ENCODE peak calls at places on chromosome 10, in eight cellular contexts. S is coronary artery, A is HFF-Myc, R is psoas muscle, K is astrocyte of the spinal cord, U is A549, C is lung, F is body of pancreas. X is an unnamed sample.

GRCh38 chr10:91575044-91575610 is 57.7 kb downstream of the PPP1R3C start:
- DNase-seq in U (no peak), S (no peak), C (no peak), A (no peak), R (no peak), F (no peak), K (no peak), X (no peak)

GRCh38 chr10:44651834-44652233 is 259.3 kb upstream of the TMEM72 start:
- DNase-seq in A (no peak), R (peak), K (no peak), S (no peak), F (no peak), C (no peak), U (no peak), X (no peak)

GRCh38 chr10:92627845-92628480 is 35.0 kb downstream of the KIF11 start:
- DNase-seq in C (no peak), K (peak), R (no peak), S (no peak), A (no peak), U (peak), F (no peak), X (peak)

GRCh38 chr10:28503114-28503513 is 29.8 kb upstream of the WAC start:
- DNase-seq in U (no peak), C (peak), S (no peak), R (no peak), F (peak), A (peak), K (peak), X (peak)

GRCh38 chr10:32953277-32953927 is 4.6 kb downstream of the ITGB1 start:
- DNase-seq in K (no peak), R (no peak), S (no peak), U (peak), A (no peak), F (peak), C (no peak), X (no peak)

GRCh38 chr10:125720002-125720382 is 483 bp downstream of the EDRF1 start:
- DNase-seq in A (no peak), U (no peak), C (no peak), S (no peak), K (peak), R (no peak), F (no peak), X (peak)

GRCh38 chr10:49243139-49243538 is 54.9 kb upstream of the TMEM273 start:
- DNase-seq in U (no peak), A (no peak), K (no peak), C (no peak), F (no peak), R (no peak), S (no peak), X (no peak)

GRCh38 chr10:104300736-104301292 is 31.8 kb downstream of the GSTO2 start:
- DNase-seq in S (peak), C (no peak), F (peak), R (peak), U (peak), K (peak), A (peak), X (peak)

GRCh38 chr10:36366843-36367242 is 724.7 kb upstream of the FZD8 start:
- DNase-seq in U (no peak), F (no peak), C (no peak), R (no peak), K (peak), A (no peak), S (no peak), X (no peak)

GRCh38 chr10:109327266-109327665 is 596.0 kb downstream of the XPNPEP1 start:
- DNase-seq in U (no peak), F (no peak), C (no peak), S (no peak), K (no peak), R (no peak), A (no peak), X (no peak)

GRCh38 chr10:109027534-109028185 is 895.7 kb downstream of the XPNPEP1 start:
- DNase-seq in C (no peak), F (no peak), R (no peak), A (no peak), K (no peak), U (no peak), S (no peak), X (no peak)

GRCh38 chr10:3782099-3782455 is 2.9 kb downstream of the KLF6 start:
- DNase-seq in C (no peak), S (no peak), A (no peak), K (no peak), U (no peak), F (peak), R (no peak), X (peak)

GRCh38 chr10:132684164-132684891 is 101.6 kb downstream of the NKX6-2 start:
- DNase-seq in S (peak), F (peak), R (peak), U (no peak), A (no peak), K (peak), C (no peak), X (peak)

GRCh38 chr10:87818505-87819273 is 663 bp upstream of the ATAD1 start:
- DNase-seq in F (peak), R (no peak), A (no peak), K (peak), S (no peak), U (peak), C (peak), X (peak)

GRCh38 chr10:92880233-92880861 is 32.0 kb downstream of the EXOC6 start:
- DNase-seq in U (peak), S (no peak), K (peak), R (no peak), A (peak), C (no peak), F (no peak), X (peak)

GRCh38 chr10:78516236-78516635 is 482.6 kb downstream of the RPS24 start:
- DNase-seq in S (peak), C (peak), R (no peak), F (no peak), K (no peak), A (no peak), U (no peak), X (no peak)

GRCh38 chr10:19658622-19659233 is 157.5 kb upstream of the PLXDC2 start:
- DNase-seq in K (peak), F (no peak), S (no peak), R (no peak), U (no peak), C (no peak), A (no peak), X (no peak)

GRCh38 chr10:124050021-124051015 is 43.1 kb downstream of the CHST15 start:
- DNase-seq in F (no peak), R (no peak), A (no peak), S (no peak), C (no peak), U (no peak), K (no peak), X (no peak)

GRCh38 chr10:93039110-93039509 is 21.5 kb upstream of the CYP26C1 start:
- DNase-seq in C (no peak), F (no peak), A (no peak), S (no peak), R (no peak), U (no peak), K (no peak), X (no peak)

GRCh38 chr10:86001521-86001920 is 365.1 kb downstream of the GRID1 start:
- DNase-seq in K (no peak), F (no peak), A (no peak), C (no peak), S (no peak), R (no peak), U (no peak), X (no peak)

GRCh38 chr10:88987243-88987726 is 3.3 kb upstream of the FAS start:
- DNase-seq in F (no peak), K (peak), R (no peak), S (no peak), C (no peak), A (no peak), U (no peak), X (peak)
- TF ChIP-seq CTCF in F (no peak), K (no peak), R (no peak), S (no peak), C (no peak), A (no peak), U (no peak), X (no peak)

GRCh38 chr10:74813371-74813770 is 13.0 kb upstream of the KAT6B start:
- DNase-seq in K (no peak), S (no peak), F (no peak), C (no peak), R (no peak), U (no peak), A (no peak), X (no peak)
- H3K4me3 ChIP-seq in K (no peak), S (peak), F (no peak), C (no peak), R (no peak), U (no peak), A (no peak), X (peak)

GRCh38 chr10:35307297-35307696 is 29.0 kb upstream of the CCNY start:
- DNase-seq in K (peak), F (no peak), A (no peak), S (no peak), U (peak), R (no peak), C (no peak), X (peak)

GRCh38 chr10:35308809-35309208 is 27.5 kb upstream of the CCNY start:
- DNase-seq in K (no peak), A (no peak), C (no peak), U (no peak), S (no peak), F (no peak), R (no peak), X (no peak)

GRCh38 chr10:35304649-35305048 is 31.7 kb upstream of the CCNY start:
- DNase-seq in C (no peak), U (no peak), S (no peak), F (no peak), R (no peak), A (no peak), K (no peak), X (no peak)

GRCh38 chr10:35306852-35307251 is 29.5 kb upstream of the CCNY start:
- DNase-seq in R (no peak), S (no peak), C (peak), U (peak), A (no peak), F (peak), K (no peak), X (peak)
- TF ChIP-seq CTCF in R (no peak), S (no peak), C (no peak), U (no peak), A (no peak), F (no peak), K (no peak), X (no peak)

GRCh38 chr10:21099291-21099800 is 202.2 kb upstream of the NEBL start:
- DNase-seq in A (no peak), F (no peak), U (no peak), R (no peak), S (no peak), C (no peak), K (no peak), X (no peak)

GRCh38 chr10:21097926-21098355 is 200.8 kb upstream of the NEBL start:
- DNase-seq in S (no peak), A (no peak), U (no peak), F (no peak), C (no peak), K (no peak), R (no peak), X (no peak)

GRCh38 chr10:21095494-21096055 is 198.5 kb upstream of the NEBL start:
- DNase-seq in K (no peak), A (no peak), C (no peak), F (no peak), S (no peak), R (no peak), U (no peak), X (no peak)

GRCh38 chr10:21100871-21101514 is 203.9 kb upstream of the NEBL start:
- DNase-seq in R (no peak), C (no peak), A (no peak), F (no peak), S (no peak), K (peak), U (no peak), X (peak)

DNA sequence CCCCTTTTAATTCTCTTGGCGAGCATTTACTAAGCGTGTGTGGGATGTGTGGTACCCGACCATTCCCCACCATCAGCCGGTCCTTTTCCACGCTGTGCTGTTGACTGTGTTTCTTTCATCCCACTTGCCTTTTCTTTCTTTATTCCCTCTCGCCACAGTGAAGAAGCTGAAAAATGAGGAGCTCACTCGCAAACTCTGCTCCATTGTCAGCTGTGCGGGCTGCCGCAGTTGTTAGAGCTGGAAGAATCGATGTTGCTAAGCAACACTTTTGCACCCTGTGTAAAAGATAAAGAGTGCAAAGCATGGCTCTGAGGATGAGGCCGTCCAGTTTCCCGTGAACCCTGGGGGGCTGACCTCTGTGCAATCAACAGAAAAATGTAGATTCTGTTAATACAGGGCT is 203.1 kb upstream of the NEBL start:
- DNase-seq in U (no peak), F (no peak), R (no peak), K (peak), A (no peak), S (no peak), C (no peak), X (peak)
- H3K4me3 ChIP-seq in U (no peak), F (no peak), R (no peak), K (no peak), A (no peak), S (no peak), C (no peak), X (no peak)

DNA sequence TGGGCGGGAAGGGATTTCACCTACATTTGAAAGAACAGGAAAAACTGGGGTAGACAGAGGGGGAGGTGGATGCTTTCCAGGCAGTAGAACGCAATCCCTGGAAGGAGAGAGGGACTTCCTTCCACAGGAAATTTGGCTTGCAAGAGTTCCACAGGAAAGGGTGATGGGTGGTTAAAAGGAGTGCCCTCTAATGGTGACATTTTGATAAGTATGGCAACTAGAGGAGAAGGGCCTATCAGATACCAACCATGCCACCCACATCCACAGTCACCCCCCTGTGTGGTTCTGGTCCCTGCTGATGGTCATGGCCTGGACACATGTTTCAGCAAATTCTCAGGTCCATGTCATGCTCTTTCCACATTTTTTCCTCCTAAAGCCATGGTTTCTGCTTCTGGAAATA is 27.1 kb upstream of the COL13A1 start:
- DNase-seq in U (no peak), A (no peak), F (no peak), R (no peak), C (no peak), S (no peak), K (no peak), X (no peak)
- TF ChIP-seq CTCF in U (no peak), A (no peak), F (no peak), R (no peak), C (no peak), S (no peak), K (no peak), X (no peak)

DNA sequence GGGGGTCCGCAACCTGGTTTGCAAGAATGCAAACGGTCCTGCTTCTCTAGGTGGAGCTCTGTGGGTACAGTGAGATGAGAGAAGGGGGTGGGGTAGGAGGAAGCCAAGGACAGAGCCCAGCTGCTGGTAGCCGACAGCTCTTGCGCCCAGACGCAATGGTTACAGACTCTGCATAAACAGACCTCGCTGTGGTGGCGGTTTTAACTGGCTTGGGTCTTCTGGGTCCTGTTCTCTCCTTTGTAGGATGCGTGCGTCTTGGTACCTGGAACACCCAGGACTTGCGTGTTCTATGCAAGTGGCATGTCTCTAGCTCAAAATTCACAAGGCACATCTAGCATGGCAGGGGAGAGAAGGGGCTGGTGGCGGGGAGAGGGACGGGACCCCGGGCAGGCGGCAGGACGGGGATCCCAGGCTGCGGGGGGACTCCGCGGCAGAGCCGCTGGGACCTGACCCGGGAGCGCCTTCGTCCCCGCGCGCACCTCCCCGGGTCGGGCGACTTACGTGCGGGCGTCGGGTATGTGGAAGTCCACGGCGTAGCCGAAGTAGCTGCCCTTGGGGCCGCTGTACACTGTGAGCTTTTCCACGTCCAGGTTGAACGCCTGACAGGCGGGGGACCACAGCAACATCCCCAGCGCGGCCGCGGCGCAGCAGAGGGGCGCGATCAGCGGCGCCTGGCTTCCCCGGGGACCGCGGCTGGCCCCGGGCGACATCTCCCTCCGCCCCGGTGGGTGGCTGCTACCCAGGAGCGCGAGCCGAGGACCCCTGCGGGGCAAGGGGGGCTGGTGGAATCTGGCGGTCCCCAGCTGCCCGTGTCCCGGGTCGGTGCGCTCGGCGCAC is 442 bp downstream of the ITGA8 start:
- DNase-seq in A (no peak), K (peak), S (peak), R (no peak), C (no peak), U (no peak), F (no peak), X (no peak)
- H3K4me3 ChIP-seq in A (peak), K (peak), S (peak), R (peak), C (peak), U (peak), F (no peak), X (peak)

X was measured in choroid plexus epithelial cell.